ENCODE peak calls at places on chromosomes 12 and 14, in nine cellular contexts. I, P, F, Q, V, K, M, C and H are unnamed samples.

GRCh38 chr14:51006781-51007211 is 62.5 kb upstream of the PYGL start:
- DNase-seq in V (peak; percentile 89), K (peak; percentile 95), F (no peak), I (no peak), Q (peak; percentile 87), M (peak; percentile 46), C (peak; percentile 88), P (peak; percentile 71), H (no peak)

GRCh38 chr14:91372680-91373495 is 44.7 kb downstream of the CCDC88C start:
- DNase-seq in C (no peak), M (no peak), I (no peak), P (no peak), F (peak; percentile 55), Q (no peak), K (no peak), V (peak; percentile 39), H (no peak)

GRCh38 chr14:94681300-94682060 is 69.3 kb downstream of the SERPINA3 start:
- DNase-seq in C (peak; percentile 7), V (no peak), P (peak; percentile 51), F (peak; percentile 15), I (no peak), Q (peak; percentile 56), M (peak; percentile 40), K (peak; percentile 78), H (peak; percentile 77)

GRCh38 chr14:60161176-60162107 is 3.8 kb downstream of the DHRS7 start:
- DNase-seq in K (peak; percentile 72), V (peak; percentile 71), Q (peak; percentile 34), P (no peak), F (no peak), I (no peak), M (peak; percentile 42), C (no peak), H (peak; percentile 16)

GRCh38 chr12:109445224-109445623 is 31.9 kb downstream of the KCTD10 start:
- DNase-seq in M (no peak), F (no peak), Q (no peak), P (no peak), V (no peak), K (peak; percentile 80), I (no peak), C (peak; percentile 64), H (no peak)

GRCh38 chr14:69811868-69812252 is 14.8 kb upstream of the SLC10A1 start:
- DNase-seq in Q (no peak), F (no peak), I (no peak), M (no peak), C (no peak), K (no peak), P (no peak), V (no peak), H (no peak)

GRCh38 chr14:66495214-66496098 is 9.3 kb downstream of the CCDC196 start:
- DNase-seq in I (peak; percentile 70), V (no peak), C (peak; percentile 52), Q (peak; percentile 52), F (peak; percentile 33), M (no peak), K (peak; percentile 72), P (no peak), H (peak; percentile 16)

GRCh38 chr14:46322076-46322475 is 329.5 kb downstream of the RPL10L start:
- DNase-seq in M (no peak), I (no peak), F (no peak), Q (no peak), P (no peak), V (no peak), C (no peak), K (no peak), H (peak; percentile 2)

GRCh38 chr12:12398026-12398859 is 41.4 kb downstream of the BORCS5 start:
- DNase-seq in C (peak; percentile 98), V (peak; percentile 71), Q (no peak), K (peak; percentile 98), I (no peak), F (peak; percentile 30), P (peak; percentile 83), M (peak; percentile 68), H (no peak)

GRCh38 chr12:114440450-114441383 is 34.8 kb upstream of the TBX5 start:
- DNase-seq in M (no peak), C (no peak), I (peak; percentile 42), K (peak; percentile 44), Q (no peak), V (no peak), F (no peak), P (no peak), H (peak; percentile 73)

GRCh38 chr12:46948936-46949555 is 123.2 kb upstream of the SLC38A4 start:
- DNase-seq in V (no peak), Q (no peak), P (no peak), M (no peak), I (no peak), F (no peak), C (no peak), K (peak; percentile 16), H (no peak)

GRCh38 chr14:23579739-23580138 is 1.1 kb upstream of the JPH4 start:
- DNase-seq in I (no peak), K (no peak), V (no peak), M (no peak), P (no peak), F (no peak), Q (no peak), C (no peak), H (peak; percentile 17)

GRCh38 chr14:23577710-23578392 is 739 bp downstream of the JPH4 start:
- DNase-seq in Q (no peak), C (no peak), V (no peak), I (no peak), F (no peak), M (no peak), P (no peak), K (no peak), H (peak; percentile 88)

GRCh38 chr14:23577004-23577681 is 1.4 kb downstream of the JPH4 start:
- DNase-seq in V (no peak), C (no peak), Q (no peak), K (peak; percentile 42), I (peak; percentile 52), F (no peak), P (no peak), M (no peak), H (peak; percentile 90)

GRCh38 chr14:23579311-23579630 is 681 bp upstream of the JPH4 start:
- DNase-seq in C (no peak), P (no peak), Q (no peak), F (no peak), V (no peak), M (no peak), I (no peak), K (no peak), H (peak; percentile 43)

GRCh38 chr14:23578560-23579310 is at the start of gene JPH4:
- DNase-seq in P (no peak), F (no peak), K (no peak), C (no peak), M (no peak), Q (peak; percentile 51), I (no peak), V (no peak), H (peak; percentile 89)
- H3K4me3 ChIP-seq in P (no peak within 1 kb of the TSS), F (no peak within 1 kb of the TSS), K (no peak within 1 kb of the TSS), C (no peak within 1 kb of the TSS), M (no peak within 1 kb of the TSS), Q (peak within 1 kb of the TSS; percentile 63), I (peak within 1 kb of the TSS; percentile 23), V (no peak within 1 kb of the TSS), H (peak within 1 kb of the TSS; percentile 53)

GRCh38 chr14:87153391-87153790 is 839.6 kb downstream of the GALC start:
- DNase-seq in P (no peak), I (no peak), C (peak; percentile 20), V (no peak), Q (no peak), M (no peak), K (no peak), F (no peak), H (no peak)
- H3K27me3 ChIP-seq in P (no peaks in the 10 kb centered on the region), I (no peaks in the 10 kb centered on the region), C (no peaks in the 10 kb centered on the region), V (no peaks in the 10 kb centered on the region), Q (no peaks in the 10 kb centered on the region), M (no peaks in the 10 kb centered on the region), K (no peaks in the 10 kb centered on the region), F (no peaks in the 10 kb centered on the region), H (peaks cover 37% of the 10 kb centered on the region)

GRCh38 chr12:32743264-32743663 is 12.4 kb downstream of the YARS2 start:
- DNase-seq in M (no peak), P (no peak), V (no peak), F (no peak), C (no peak), Q (no peak), I (no peak), K (no peak), H (no peak)
- H3K36me3 ChIP-seq in M (peaks cover 65% of the 10 kb centered on the region), P (peaks cover 90% of the 10 kb centered on the region), V (peaks cover 100% of the 10 kb centered on the region), F (peaks cover 64% of the 10 kb centered on the region), C (peaks cover 58% of the 10 kb centered on the region), Q (peaks cover 74% of the 10 kb centered on the region), I (peaks cover 66% of the 10 kb centered on the region), K (peaks cover 88% of the 10 kb centered on the region), H (peaks cover 2% of the 10 kb centered on the region)

GRCh38 chr12:116927244-116927940 is 16.6 kb downstream of the FBXW8 start:
- DNase-seq in K (no peak), C (no peak), F (no peak), V (no peak), M (no peak), Q (no peak), P (no peak), I (no peak), H (no peak)

GRCh38 chr12:116931665-116932064 is 20.9 kb downstream of the FBXW8 start:
- DNase-seq in P (no peak), K (peak; percentile 36), C (no peak), Q (no peak), M (no peak), I (no peak), F (no peak), V (no peak), H (no peak)

GRCh38 chr12:116926283-116927243 is 15.8 kb downstream of the FBXW8 start:
- DNase-seq in Q (no peak), C (no peak), K (no peak), P (no peak), M (no peak), V (no peak), F (no peak), I (no peak), H (no peak)

GRCh38 chr12:116929885-116930284 is 19.1 kb downstream of the FBXW8 start:
- DNase-seq in I (no peak), M (no peak), V (no peak), C (no peak), Q (no peak), F (no peak), P (no peak), K (no peak), H (no peak)

GRCh38 chr12:116928504-116928903 is 17.8 kb downstream of the FBXW8 start:
- DNase-seq in C (no peak), F (no peak), Q (no peak), K (no peak), I (no peak), V (no peak), M (no peak), P (no peak), H (no peak)
- H3K4me3 ChIP-seq in C (no peak overlapping the region), F (no peak overlapping the region), Q (no peak overlapping the region), K (no peak overlapping the region), I (no peak overlapping the region), V (no peak overlapping the region), M (no peak overlapping the region), P (no peak overlapping the region), H (no peak overlapping the region)

GRCh38 chr14:36659822-36660735 is 1.6 kb upstream of the PAX9 start:
- DNase-seq in C (no peak), I (no peak), V (peak; percentile 45), F (no peak), P (no peak), Q (no peak), M (no peak), K (no peak), H (peak; percentile 47)
- H3K27me3 ChIP-seq in C (peaks cover 97% of the 10 kb centered on the region), I (peaks cover 100% of the 10 kb centered on the region), V (peaks cover 100% of the 10 kb centered on the region), F (peaks cover 100% of the 10 kb centered on the region), P (peaks cover 97% of the 10 kb centered on the region), Q (peaks cover 91% of the 10 kb centered on the region), M (peaks cover 74% of the 10 kb centered on the region), K (peaks cover 78% of the 10 kb centered on the region), H (peaks cover 94% of the 10 kb centered on the region)